ENCODE peak calls at places on chromosomes 7 and 10, in eight cellular contexts. K is stimulated activated CD4-positive, alpha-beta T cell treated with anti-CD3 and anti-CD28 coated beads, Interleukin-12 subunit alpha, Interleukin-12 subunit beta, amount 100 ng/mL, for 4 hours; Q is ELR; O is activated CD8-positive, alpha-beta memory T cell treated with anti-CD3 and anti-CD28 coated beads, Interleukin-2, amount 50 U/mL, for 48 hours; P is ELF-1; H is uterus; Z is nephron progenitor cell; F is T-helper 1 cell. L is an unnamed sample.

GRCh38 chr10:97731346-97732051 is 5.4 kb upstream of the ZFYVE27 start:
- DNase-seq in K (peak), Q (peak), O (no peak), P (peak), H (peak), Z (peak), F (peak), L (no peak)

GRCh38 chr7:116804459-116804858 is 57.9 kb upstream of the CAPZA2 start:
- DNase-seq in K (no peak), Q (no peak), O (no peak), P (no peak), H (no peak), Z (no peak), F (no peak), L (no peak)

GRCh38 chr10:87930141-87930540 is 66.7 kb downstream of the PTEN start:
- DNase-seq in K (no peak), Q (no peak), O (no peak), P (no peak), H (no peak), Z (no peak), F (no peak), L (no peak)

GRCh38 chr10:96610817-96611216 is 24.0 kb upstream of the TM9SF3 start:
- DNase-seq in K (no peak), Q (no peak), O (no peak), P (no peak), H (no peak), Z (no peak), F (no peak), L (no peak)

GRCh38 chr7:116986611-116987565 is 33.6 kb downstream of the ST7 start:
- DNase-seq in K (no peak), Q (peak), O (no peak), P (no peak), H (no peak), Z (no peak), F (no peak), L (no peak)

GRCh38 chr7:57487957-57488356 is 38.0 kb downstream of the ZNF716 start:
- DNase-seq in K (no peak), Q (no peak), O (no peak), P (no peak), H (no peak), Z (no peak), F (no peak), L (no peak)

GRCh38 chr10:126016884-126017283 is 120.5 kb downstream of the FANK1 start:
- DNase-seq in K (no peak), Q (no peak), O (no peak), P (no peak), H (no peak), Z (no peak), F (no peak), L (no peak)

GRCh38 chr10:49571419-49571818 is 32.5 kb upstream of the ERCC6 start:
- DNase-seq in K (no peak), Q (peak), O (no peak), P (no peak), H (no peak), Z (no peak), F (no peak), L (no peak)

GRCh38 chr7:5528071-5528814 is 104.6 kb upstream of the TNRC18 start:
- DNase-seq in K (peak), Q (peak), O (peak), P (peak), H (peak), Z (no peak), F (peak), L (no peak)

GRCh38 chr7:116630932-116631449 is 41.0 kb upstream of the MET start:
- DNase-seq in K (no peak), Q (peak), O (no peak), P (peak), H (no peak), Z (peak), F (no peak), L (no peak)

GRCh38 chr10:43133196-43133808 is 4.9 kb upstream of the CSGALNACT2 start:
- DNase-seq in K (no peak), Q (no peak), O (no peak), P (no peak), H (no peak), Z (no peak), F (no peak), L (no peak)

GRCh38 chr10:121455377-121455776 is 142.9 kb downstream of the FGFR2 start:
- DNase-seq in K (no peak), Q (no peak), O (no peak), P (peak), H (no peak), Z (no peak), F (no peak), L (no peak)

GRCh38 chr10:95759233-95759826 is 3.4 kb downstream of the ENTPD1 start:
- DNase-seq in K (no peak), Q (no peak), O (no peak), P (no peak), H (no peak), Z (no peak), F (no peak), L (no peak)

GRCh38 chr10:15712903-15713302 is 6.8 kb downstream of the ITGA8 start:
- DNase-seq in K (no peak), Q (peak), O (no peak), P (no peak), H (no peak), Z (no peak), F (no peak), L (no peak)

GRCh38 chr7:159086301-159086925 is 58.3 kb downstream of the VIPR2 start:
- DNase-seq in K (no peak), Q (no peak), O (no peak), P (no peak), H (no peak), Z (no peak), F (no peak), L (no peak)

GRCh38 chr10:11604742-11605650 is 6.5 kb downstream of the USP6NL start:
- DNase-seq in K (no peak), Q (no peak), O (no peak), P (no peak), H (no peak), Z (no peak), F (no peak), L (no peak)

GRCh38 chr7:99290980-99291607 is 18.5 kb downstream of the MYH16 start:
- DNase-seq in K (no peak), Q (no peak), O (no peak), P (no peak), H (no peak), Z (no peak), F (no peak), L (no peak)

GRCh38 chr7:98808751-98809460 is 60.9 kb downstream of the TMEM130 start:
- DNase-seq in K (no peak), Q (no peak), O (no peak), P (no peak), H (no peak), Z (no peak), F (no peak), L (no peak)

GRCh38 chr7:131623154-131623553 is 66.7 kb upstream of the PODXL start:
- DNase-seq in K (no peak), Q (no peak), O (no peak), P (peak), H (no peak), Z (no peak), F (no peak), L (no peak)

GRCh38 chr7:151246161-151247015 is 2.1 kb downstream of the SMARCD3 start:
- DNase-seq in K (no peak), Q (no peak), O (no peak), P (no peak), H (no peak), Z (peak), F (no peak), L (no peak)

GRCh38 chr10:60470091-60470490 is 80.4 kb upstream of the ANK3 start:
- DNase-seq in K (no peak), Q (no peak), O (no peak), P (no peak), H (no peak), Z (no peak), F (no peak), L (no peak)

GRCh38 chr7:69042138-69042537 is 556.1 kb upstream of the AUTS2 start:
- DNase-seq in K (no peak), Q (no peak), O (no peak), P (no peak), H (no peak), Z (no peak), F (no peak), L (no peak)

GRCh38 chr7:155124706-155125105 is 54.6 kb downstream of the HTR5A start:
- DNase-seq in K (no peak), Q (no peak), O (no peak), P (no peak), H (no peak), Z (no peak), F (no peak), L (peak)

GRCh38 chr7:107592361-107593024 is 12.4 kb downstream of the BCAP29 start:
- DNase-seq in K (no peak), Q (peak), O (no peak), P (no peak), H (no peak), Z (no peak), F (no peak), L (no peak)

GRCh38 chr7:41880107-41880506 is 177.2 kb upstream of the INHBA start:
- DNase-seq in K (no peak), Q (peak), O (no peak), P (peak), H (no peak), Z (no peak), F (no peak), L (no peak)

GRCh38 chr7:1283941-1284742 is 51.5 kb downstream of the UNCX start:
- DNase-seq in K (no peak), Q (no peak), O (no peak), P (no peak), H (no peak), Z (no peak), F (no peak), L (no peak)

GRCh38 chr10:88379575-88379974 is 203.5 kb downstream of the RNLS start:
- DNase-seq in K (no peak), Q (peak), O (no peak), P (no peak), H (no peak), Z (no peak), F (no peak), L (no peak)

GRCh38 chr10:125148576-125148975 is 11.8 kb downstream of the CTBP2 start:
- DNase-seq in K (no peak), Q (no peak), O (no peak), P (no peak), H (no peak), Z (no peak), F (no peak), L (no peak)

GRCh38 chr10:43037440-43037839 is 39.4 kb upstream of the RET start:
- DNase-seq in K (no peak), Q (no peak), O (no peak), P (no peak), H (no peak), Z (no peak), F (no peak), L (no peak)

GRCh38 chr7:39838326-39838725 is 111.7 kb upstream of the CDK13 start:
- DNase-seq in K (no peak), Q (peak), O (no peak), P (no peak), H (peak), Z (no peak), F (no peak), L (no peak)

GRCh38 chr7:141115949-141116348 is 42.1 kb downstream of the TMEM178B start:
- DNase-seq in K (no peak), Q (no peak), O (no peak), P (no peak), H (no peak), Z (no peak), F (no peak), L (no peak)

GRCh38 chr7:30863694-30864011 is 48.0 kb upstream of the AQP1 start:
- DNase-seq in K (no peak), Q (no peak), O (no peak), P (no peak), H (no peak), Z (no peak), F (no peak), L (no peak)

GRCh38 chr7:151607464-151607867 is 87.8 kb upstream of the RHEB start:
- DNase-seq in K (no peak), Q (peak), O (no peak), P (no peak), H (no peak), Z (no peak), F (no peak), L (no peak)

GRCh38 chr7:158549176-158549833 is 38.3 kb downstream of the PTPRN2 start:
- DNase-seq in K (no peak), Q (no peak), O (no peak), P (peak), H (peak), Z (peak), F (no peak), L (no peak)

GRCh38 chr10:78516741-78517140 is 483.1 kb downstream of the RPS24 start:
- DNase-seq in K (no peak), Q (no peak), O (peak), P (no peak), H (peak), Z (no peak), F (no peak), L (no peak)

GRCh38 chr10:14476641-14477407 is 146.1 kb upstream of the FRMD4A start:
- DNase-seq in K (no peak), Q (peak), O (no peak), P (no peak), H (no peak), Z (no peak), F (no peak), L (no peak)

GRCh38 chr7:102262536-102262935 is 24.1 kb upstream of the SH2B2 start:
- DNase-seq in K (no peak), Q (no peak), O (no peak), P (no peak), H (no peak), Z (no peak), F (no peak), L (no peak)

L was measured in vagina.